ENCODE peak calls at places on chromosomes 1 and 21, in ten cellular contexts. S is GM13976; Y is activated CD8-positive, alpha-beta T cell treated with anti-CD3 and anti-CD28 coated beads for 36 hours; D is stomach; C is lower leg skin; K is brain microvascular endothelial cell; A is endothelial cell of umbilical vein; X is Peyer's patch; Z is kidney; F is adrenal gland. M is an unnamed sample.

GRCh38 chr1:46595127-46595526 is 8.9 kb downstream of the MKNK1 start:
- DNase-seq in Z (no peak), D (no peak), X (no peak), C (peak; percentile 78), A (no peak), F (peak; percentile 49), Y (no peak), K (no peak), S (no peak), M (no peak)

GRCh38 chr1:173863224-173864151 is 4.3 kb downstream of the GAS5 start:
- DNase-seq in Y (no peak), Z (no peak), F (no peak), X (no peak), A (no peak), S (no peak), K (no peak), D (no peak), C (no peak), M (no peak)

GRCh38 chr1:91718877-91719276 is 167.1 kb downstream of the TGFBR3 start:
- DNase-seq in F (no peak), X (no peak), D (no peak), K (no peak), S (no peak), Z (no peak), Y (no peak), A (no peak), C (no peak), M (no peak)

GRCh38 chr1:56148466-56149193 is 430.7 kb downstream of the PLPP3 start:
- DNase-seq in D (no peak), S (no peak), F (no peak), C (no peak), Z (no peak), Y (no peak), A (peak; percentile 75), X (no peak), K (no peak), M (no peak)

GRCh38 chr1:111512132-111512874 is 8.9 kb upstream of the ADORA3 start:
- DNase-seq in X (no peak), Z (no peak), C (no peak), Y (no peak), F (no peak), K (no peak), A (no peak), D (no peak), S (no peak), M (no peak)

GRCh38 chr1:12615166-12615915 is 2.7 kb downstream of the DHRS3 start:
- DNase-seq in C (no peak), Z (no peak), K (no peak), X (no peak), F (no peak), Y (no peak), S (no peak), D (no peak), A (peak; percentile 53), M (no peak)

GRCh38 chr1:152996633-152997385 is 4.7 kb upstream of the SPRR3 start:
- DNase-seq in D (no peak), Y (no peak), Z (no peak), X (no peak), A (no peak), S (no peak), C (no peak), K (no peak), F (no peak), M (peak; percentile 35)

GRCh38 chr21:44858791-44859190 is 14.7 kb downstream of the PTTG1IP start:
- DNase-seq in A (no peak), X (no peak), Z (peak; percentile 44), Y (no peak), F (no peak), D (no peak), K (no peak), S (no peak), C (no peak), M (no peak)

GRCh38 chr21:32516729-32517649 is 68.3 kb downstream of the TCP10L start:
- DNase-seq in F (no peak), Z (no peak), Y (no peak), X (no peak), C (no peak), A (peak; percentile 94), D (no peak), K (peak; percentile 88), S (no peak), M (no peak)

GRCh38 chr1:184223216-184223615 is 163.6 kb upstream of the C1orf21 start:
- DNase-seq in A (no peak), Z (no peak), K (no peak), D (no peak), X (no peak), S (no peak), F (no peak), Y (no peak), C (no peak), M (peak; percentile 23)

GRCh38 chr1:226590626-226591025 is 42.1 kb downstream of the STUM start:
- DNase-seq in A (no peak), D (no peak), Y (no peak), S (no peak), Z (no peak), K (no peak), F (no peak), X (no peak), C (no peak), M (no peak)

GRCh38 chr1:154895779-154896178 is 25.7 kb upstream of the KCNN3 start:
- DNase-seq in X (no peak), Y (no peak), F (no peak), D (no peak), Z (no peak), C (no peak), A (no peak), S (no peak), K (no peak), M (no peak)

GRCh38 chr1:117128323-117129079 is 7.0 kb upstream of the TRIM45 start:
- DNase-seq in Y (no peak), X (no peak), D (no peak), Z (no peak), A (peak; percentile 68), S (peak; percentile 39), F (no peak), K (no peak), C (no peak), M (no peak)

GRCh38 chr1:178379807-178380206 is 117.0 kb downstream of the CLEC20A start:
- DNase-seq in C (no peak), K (no peak), S (no peak), X (no peak), A (no peak), Y (peak; percentile 8), Z (no peak), F (no peak), D (no peak), M (no peak)
- TF ChIP-seq CTCF in C (no peak), K (peak; percentile 56), S (no peak), X (no peak), A (no peak), Y (peak; percentile 34), Z (no peak), F (no peak), D (no peak), M (peak; percentile 25)

GRCh38 chr1:23484253-23485001 is 448 bp upstream of the ASAP3 start:
- DNase-seq in Y (peak; percentile 93), Z (peak; percentile 98), A (peak; percentile 92), S (peak; percentile 93), X (peak; percentile 94), F (peak; percentile 94), K (peak; percentile 75), D (peak; percentile 93), C (peak; percentile 93), M (peak; percentile 84)

GRCh38 chr1:23481904-23482303 is 2.1 kb downstream of the ASAP3 start:
- DNase-seq in K (no peak), Z (no peak), A (no peak), D (no peak), X (no peak), C (no peak), F (no peak), S (no peak), Y (no peak), M (no peak)

GRCh38 chr1:23485002-23485332 is 988 bp upstream of the ASAP3 start:
- DNase-seq in Z (no peak), X (no peak), A (no peak), D (no peak), Y (no peak), S (no peak), K (no peak), F (no peak), C (no peak), M (no peak)

GRCh38 chr1:23481026-23481597 is 2.9 kb downstream of the ASAP3 start:
- DNase-seq in S (no peak), Z (no peak), X (no peak), A (no peak), K (no peak), F (no peak), D (no peak), Y (no peak), C (no peak), M (no peak)

GRCh38 chr1:23483327-23484252 is at the start of gene ASAP3:
- DNase-seq in Z (peak; percentile 89), S (peak; percentile 41), C (peak; percentile 30), F (peak; percentile 70), Y (peak; percentile 21), X (no peak), K (no peak), D (peak; percentile 63), A (peak; percentile 28), M (peak; percentile 14)
- TF ChIP-seq CTCF in Z (peak; percentile 19), S (no peak), C (no peak), F (peak; percentile 24), Y (no peak), X (peak; percentile 16), K (peak; percentile 40), D (no peak), A (peak; percentile 38), M (no peak)

DNA sequence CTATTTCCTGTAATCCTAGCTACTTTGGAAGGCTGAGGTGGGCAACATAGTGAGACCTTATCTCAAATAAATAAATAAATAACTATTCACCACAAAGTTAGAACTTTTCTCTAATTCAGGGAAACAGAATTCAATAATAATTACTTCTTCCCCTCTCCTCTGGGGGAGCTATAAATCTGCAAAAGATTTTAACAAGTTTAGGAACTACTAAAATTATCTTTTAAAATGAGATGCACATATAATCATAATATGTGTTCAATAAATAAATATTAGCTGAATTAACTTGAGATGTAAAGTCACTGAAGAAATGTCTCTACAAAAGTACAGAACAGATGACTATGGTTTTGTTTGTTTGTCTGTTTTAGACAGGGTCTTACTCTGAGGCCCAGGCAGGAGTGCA is 14.1 kb downstream of the WDR47 start:
- DNase-seq in C (no peak), D (no peak), Y (no peak), S (no peak), A (no peak), X (no peak), F (no peak), Z (no peak), K (no peak), M (no peak)
- TF ChIP-seq CTCF in C (no peak), D (peak; percentile 13), Y (no peak), S (no peak), A (no peak), X (no peak), F (no peak), Z (no peak), K (no peak), M (peak; percentile 13)

DNA sequence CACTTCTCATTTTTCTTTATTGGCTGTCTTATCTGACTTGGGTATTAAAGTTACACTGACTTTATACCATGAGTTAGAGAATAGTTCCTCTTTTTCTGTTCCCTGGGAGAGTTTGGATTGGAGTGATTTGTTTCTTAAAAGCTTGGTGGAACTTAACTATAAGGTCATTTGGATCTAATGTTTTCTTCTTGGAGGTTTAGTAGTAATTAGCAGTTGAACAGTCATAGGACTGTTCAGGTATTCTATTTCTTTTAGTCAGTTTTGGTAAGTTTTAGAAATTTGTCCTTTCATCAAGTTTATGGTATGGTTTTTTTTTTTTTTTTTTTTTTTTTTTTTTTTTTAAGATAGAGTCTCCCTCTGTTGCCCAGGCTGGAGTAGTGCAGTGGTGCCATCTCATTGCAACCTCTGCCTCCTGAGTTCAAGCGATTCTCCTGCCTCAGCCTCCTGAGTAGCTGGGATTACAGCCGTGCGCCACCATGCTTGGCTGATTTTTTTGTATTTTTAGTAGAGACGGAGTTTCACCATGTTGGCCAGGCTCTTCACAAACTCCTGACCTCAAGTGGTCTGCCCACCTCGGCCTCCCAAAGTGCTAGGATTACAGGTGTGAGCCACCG is 6.3 kb downstream of the TTC3 start:
- DNase-seq in Y (peak; percentile 32), K (no peak), X (no peak), D (no peak), C (no peak), F (no peak), A (peak; percentile 13), Z (no peak), S (no peak), M (no peak)
- TF ChIP-seq CTCF in Y (peak; percentile 68), K (peak; percentile 56), X (peak; percentile 21), D (peak; percentile 21), C (no peak), F (no peak), A (peak; percentile 35), Z (no peak), S (peak; percentile 8), M (no peak)